ENCODE peak calls at places on chromosomes 4 and X, in five cellular contexts. Q is left lung, T is body of pancreas, R is tibial nerve, M is right atrium auricular region. S is an unnamed sample. For H3K4me1, the result is how much of the 10 kb centered on the place peaks cover.

GRCh38 chr4:94452476-94453300 is 946 bp downstream of the PDLIM5 start:
- DNase-seq in M (peak), Q (peak), R (peak), T (peak), S (peak)

GRCh38 chrX:42751573-42751972 is 26.4 kb downstream of the PPP1R2C start:
- DNase-seq in R (no peak), T (no peak), M (no peak), Q (no peak), S (no peak)

GRCh38 chr4:138158746-138159297 is 83.3 kb downstream of the SLC7A11 start:
- DNase-seq in R (no peak), Q (no peak), M (no peak), T (no peak), S (no peak)

GRCh38 chr4:165864228-165864627 is 8.8 kb upstream of the TLL1 start:
- DNase-seq in R (no peak), M (no peak), T (no peak), Q (no peak), S (no peak)

GRCh38 chr4:5990446-5991160 is 27.6 kb downstream of the C4orf50 start:
- DNase-seq in R (no peak), M (no peak), Q (no peak), T (no peak), S (no peak)

GRCh38 chr4:100428051-100428450 is 89.8 kb downstream of the EMCN start:
- DNase-seq in M (no peak), R (no peak), Q (peak), T (no peak), S (no peak)

GRCh38 chrX:30888526-30889146 is 418 bp downstream of the TAB3 start:
- DNase-seq in M (no peak), R (no peak), Q (peak), T (no peak), S (no peak)

GRCh38 chr4:122996350-122996749 is 74.0 kb upstream of the NUDT6 start:
- DNase-seq in Q (no peak), T (no peak), R (no peak), M (no peak), S (no peak)

GRCh38 chr4:11608992-11609391 is 180.3 kb upstream of the HS3ST1 start:
- DNase-seq in T (no peak), Q (no peak), M (no peak), R (no peak), S (no peak)

GRCh38 chr4:13208558-13209193 is 275.5 kb downstream of the RAB28 start:
- DNase-seq in R (no peak), M (no peak), T (no peak), Q (no peak), S (no peak)

DNA sequence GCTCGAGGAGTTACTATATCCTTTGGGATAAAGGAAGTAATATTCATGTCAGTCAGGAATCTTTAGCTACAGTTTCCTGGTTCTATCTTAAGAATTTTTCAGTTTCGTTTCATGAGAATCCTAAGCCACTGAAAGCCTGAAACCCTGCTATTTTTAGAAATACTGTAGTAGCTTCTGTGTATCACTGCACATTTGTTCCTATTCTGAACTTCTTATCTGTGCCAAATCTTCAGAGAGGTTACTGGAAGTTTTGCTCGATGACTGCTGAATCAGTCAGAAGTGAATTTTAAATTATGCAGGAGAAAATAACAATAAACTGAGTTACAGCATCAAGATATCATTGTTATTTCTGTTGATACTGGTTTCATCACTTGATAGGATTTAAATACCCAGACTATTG is 249.3 kb downstream of the TENM3 start:
- DNase-seq in M (no peak), T (no peak), Q (no peak), R (no peak), S (no peak)
- H3K4me3 ChIP-seq in M (no peak), T (no peak), Q (no peak), R (no peak), S (no peak)

DNA sequence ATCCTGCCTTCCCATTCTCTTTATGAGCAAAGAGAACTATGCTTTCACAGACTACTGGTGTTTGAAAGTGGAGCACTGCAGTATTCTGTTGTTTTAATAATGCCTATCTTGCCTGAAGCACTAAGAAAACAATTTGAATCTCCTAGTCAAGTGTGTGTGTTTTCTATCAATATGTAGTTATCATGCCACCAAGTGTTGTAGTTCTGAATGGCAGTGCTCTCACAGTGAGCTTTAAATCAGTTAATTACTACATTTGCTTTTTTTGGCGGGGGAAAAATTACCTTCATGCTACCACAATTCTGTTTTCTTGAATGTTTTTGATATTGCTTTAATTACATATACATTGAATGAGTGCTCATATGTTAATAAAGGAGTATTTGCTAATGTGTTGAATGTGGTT is 143.6 kb upstream of the FAM47A start:
- DNase-seq in M (no peak), T (no peak), R (no peak), Q (no peak), S (no peak)
- TF ChIP-seq CTCF in M (no peak), T (no peak), R (no peak), Q (no peak), S (no peak)

GRCh38 chr4:184384056-184384809 is 90.1 kb downstream of the IRF2 start:
- DNase-seq in R (no peak), M (peak), Q (no peak), T (peak), S (peak)

GRCh38 chr4:184384810-184385557 is 89.4 kb downstream of the IRF2 start:
- DNase-seq in M (no peak), T (no peak), R (no peak), Q (no peak), S (no peak)

GRCh38 chr4:184385705-184386141 is 88.6 kb downstream of the IRF2 start:
- DNase-seq in Q (no peak), M (no peak), T (no peak), R (no peak), S (no peak)

GRCh38 chr4:184382189-184382846 is 92.0 kb downstream of the IRF2 start:
- DNase-seq in T (no peak), M (no peak), Q (no peak), R (no peak), S (no peak)

GRCh38 chr4:184383497-184384055 is 90.8 kb downstream of the IRF2 start:
- DNase-seq in T (peak), Q (no peak), M (no peak), R (no peak), S (peak)
- H3K4me1 ChIP-seq in T (under half), Q (half or more), M (under half), R (half or more), S (under half)

GRCh38 chrX:77444075-77444474 is 3.1 kb upstream of the FGF16 start:
- DNase-seq in T (no peak), R (no peak), M (no peak), Q (no peak), S (no peak)

GRCh38 chrX:77448170-77448569 is 981 bp downstream of the FGF16 start:
- DNase-seq in Q (no peak), T (no peak), M (no peak), R (no peak), S (no peak)

GRCh38 chrX:77446029-77446585 is 1.1 kb upstream of the FGF16 start:
- DNase-seq in R (no peak), Q (no peak), M (no peak), T (peak), S (peak)

GRCh38 chrX:77447339-77448149 is at the start of gene FGF16:
- DNase-seq in T (no peak), M (no peak), R (no peak), Q (no peak), S (no peak)

DNA sequence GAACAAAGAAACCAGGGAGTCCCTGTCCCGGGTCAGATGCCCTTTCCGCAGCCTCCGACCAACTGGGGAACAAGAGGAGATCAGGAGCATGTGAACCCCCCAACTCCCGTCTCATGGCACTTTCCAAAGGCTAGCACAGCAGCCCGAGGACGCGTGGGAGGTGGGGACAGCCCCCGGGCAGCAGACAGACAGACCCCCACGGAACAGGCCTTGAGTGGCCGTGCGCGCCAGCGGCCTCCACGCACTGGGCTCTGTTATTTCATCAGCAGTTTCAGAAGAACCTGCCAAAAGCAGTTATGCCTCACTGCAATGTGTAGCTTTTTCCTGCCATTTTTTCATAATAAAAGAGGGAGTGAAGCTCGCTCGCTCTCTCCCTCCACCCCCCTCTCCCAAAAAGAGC is 349 bp upstream of the FGF16 start:
- DNase-seq in M (no peak), R (no peak), T (no peak), Q (no peak), S (no peak)
- H3K4me3 ChIP-seq in M (peak), R (peak), T (no peak), Q (no peak), S (no peak)

DNA sequence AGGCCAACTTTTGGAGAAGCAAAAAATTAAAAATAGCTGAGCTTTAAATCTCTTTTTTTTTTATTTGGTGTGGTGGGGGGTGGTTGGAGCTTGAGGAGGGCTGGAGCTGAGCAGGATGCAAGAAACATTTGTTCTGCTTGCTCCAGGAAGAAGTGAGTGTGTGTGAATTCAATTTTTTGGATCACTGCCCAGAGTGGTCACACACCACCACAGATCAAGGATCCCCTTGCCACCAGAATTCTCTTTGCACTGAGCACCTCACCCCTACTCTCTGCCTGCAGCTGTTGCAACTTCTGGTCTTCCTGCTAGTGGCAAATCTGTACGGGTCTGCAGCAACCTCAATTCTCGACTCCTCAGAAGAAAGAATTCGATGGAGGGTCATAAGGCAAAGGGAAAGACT is 19.9 kb upstream of the PLP1 start:
- DNase-seq in M (no peak), R (no peak), T (no peak), Q (no peak), S (no peak)
- TF ChIP-seq CTCF in M (no peak), R (no peak), T (no peak), Q (no peak), S (no peak)

GRCh38 chr4:169278669-169279068 is 7.9 kb upstream of the SH3RF1 start:
- DNase-seq in M (no peak), Q (no peak), T (no peak), R (no peak), S (no peak)
- H3K4me1 ChIP-seq in M (under half), Q (under half), T (under half), R (under half), S (under half)

DNA sequence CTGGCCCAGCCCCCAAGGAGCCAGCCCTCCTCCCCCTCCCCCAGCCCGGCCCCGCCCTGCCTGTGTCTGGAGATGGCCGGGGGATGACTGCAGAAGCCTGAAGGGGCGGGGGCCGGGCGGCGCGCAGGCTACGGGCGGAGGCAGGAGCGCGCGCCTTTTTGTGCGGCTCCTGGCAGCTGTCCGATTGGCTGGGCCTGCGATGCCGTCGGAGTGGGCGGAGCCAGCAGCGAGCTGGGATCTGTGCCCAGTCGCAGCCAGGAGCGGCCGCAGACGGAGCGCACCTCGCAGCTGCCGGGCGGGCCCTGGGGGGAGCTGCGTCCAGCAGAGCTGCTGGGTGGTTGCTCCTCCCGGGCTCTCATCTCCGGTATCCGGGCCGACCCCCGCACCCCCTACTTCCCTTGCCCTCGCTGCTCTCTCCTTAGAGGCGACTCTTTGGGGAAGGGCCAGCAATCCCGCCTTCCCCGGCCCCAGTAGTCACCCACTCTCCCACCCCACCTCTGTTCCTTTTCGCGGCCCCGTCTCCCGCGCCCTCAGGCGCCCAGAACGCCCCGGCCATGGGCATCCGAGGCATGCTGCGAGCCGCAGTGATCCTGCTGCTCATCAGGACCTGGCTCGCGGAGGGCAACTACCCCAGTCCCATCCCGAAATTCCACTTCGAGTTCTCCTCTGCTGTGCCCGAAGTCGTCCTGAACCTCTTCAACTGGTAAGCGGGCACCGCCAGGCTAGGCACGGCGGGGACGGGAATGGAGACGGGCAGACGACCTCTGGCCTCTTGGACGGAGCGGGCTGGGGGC is at the start of gene GABRQ:
- DNase-seq in M (no peak), R (no peak), T (peak), Q (no peak), S (peak)
- H3K4me3 ChIP-seq in M (no peak), R (no peak), T (no peak), Q (no peak), S (peak)

GRCh38 chrX:111568356-111568755 is 56.9 kb downstream of the SERTM2 start:
- DNase-seq in R (no peak), Q (no peak), T (peak), M (no peak), S (peak)

GRCh38 chrX:111568817-111569216 is 57.4 kb downstream of the SERTM2 start:
- DNase-seq in R (no peak), T (no peak), M (no peak), Q (no peak), S (no peak)
- TF ChIP-seq CTCF in R (no peak), T (no peak), M (no peak), Q (no peak), S (no peak)

GRCh38 chr4:98659106-98659592 is 738 bp upstream of the TSPAN5 start:
- DNase-seq in M (no peak), R (no peak), T (no peak), Q (no peak), S (peak)
- H3K4me1 ChIP-seq in M (under half), R (under half), T (under half), Q (under half), S (under half)

DNA sequence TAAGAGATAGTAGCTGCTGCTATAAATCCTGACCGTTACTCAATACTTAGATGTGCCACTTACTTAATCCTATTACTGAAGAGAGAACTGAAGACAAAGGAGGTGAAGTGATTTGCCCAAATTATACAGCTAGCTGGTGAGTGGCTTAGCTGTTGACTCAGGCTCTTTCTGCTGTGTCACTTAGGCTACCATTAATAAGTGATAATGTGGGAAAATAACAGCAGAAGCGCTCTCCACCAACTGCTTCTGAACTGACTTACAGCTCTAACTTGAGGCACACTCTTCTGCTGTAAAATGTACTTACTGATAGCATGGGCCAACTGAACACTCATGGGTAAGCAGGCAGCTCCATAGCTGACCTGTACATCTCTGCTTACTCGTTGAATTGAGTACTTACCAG is 7.5 kb upstream of the KLHL5 start:
- DNase-seq in T (no peak), Q (no peak), R (no peak), M (no peak), S (no peak)
- H3K4me3 ChIP-seq in T (no peak), Q (no peak), R (no peak), M (no peak), S (no peak)

S was measured in testis.